ENCODE peak calls at places on chromosomes 16 and 17, in four cellular contexts. One of them, this sample, is unnamed.
A peak's percentile ranks its signal among the peaks of the same experiment; 100 is the strongest.

GRCh38 chr16:27777527-27777926 is 227.6 kb downstream of the KATNIP start:
- DNase-seq in RCC 7860: no peak
- DNase-seq in HCT116: no peak
- DNase-seq in body of pancreas: no peak
- DNase-seq in this sample: no peak

GRCh38 chr16:86462334-86463084 is 47.8 kb upstream of the FOXF1 start:
- DNase-seq in RCC 7860: no peak
- DNase-seq in HCT116: no peak
- DNase-seq in body of pancreas: no peak
- DNase-seq in this sample: no peak

GRCh38 chr17:63842540-63843386 is at the start of gene SMARCD2:
- DNase-seq in RCC 7860: peak; percentile 94
- DNase-seq in HCT116: peak; percentile 100
- DNase-seq in body of pancreas: peak; percentile 99
- DNase-seq in this sample: no peak

GRCh38 chr16:67518676-67519075 is 10.0 kb upstream of the RIPOR1 start:
- DNase-seq in RCC 7860: no peak
- DNase-seq in HCT116: no peak
- DNase-seq in body of pancreas: no peak
- DNase-seq in this sample: no peak

GRCh38 chr16:67201411-67202345 is 2.7 kb downstream of the ELMO3 start:
- DNase-seq in RCC 7860: no peak
- DNase-seq in HCT116: no peak
- DNase-seq in body of pancreas: no peak
- DNase-seq in this sample: no peak

GRCh38 chr16:50023626-50024025 is 1.4 kb upstream of the CNEP1R1 start:
- DNase-seq in RCC 7860: no peak
- DNase-seq in HCT116: no peak
- DNase-seq in body of pancreas: no peak
- DNase-seq in this sample: no peak

GRCh38 chr17:17445925-17446665 is 30.7 kb upstream of the MED9 start:
- DNase-seq in RCC 7860: peak; percentile 90
- DNase-seq in HCT116: peak; percentile 76
- DNase-seq in body of pancreas: peak; percentile 66
- DNase-seq in this sample: no peak

GRCh38 chr17:78039581-78039980 is 81.1 kb downstream of the TNRC6C start:
- DNase-seq in RCC 7860: no peak
- DNase-seq in HCT116: no peak
- DNase-seq in body of pancreas: no peak
- DNase-seq in this sample: no peak

GRCh38 chr17:35460354-35460851 is 11.8 kb upstream of the SLFN13 start:
- DNase-seq in RCC 7860: no peak
- DNase-seq in HCT116: peak; percentile 15
- DNase-seq in body of pancreas: peak; percentile 87
- DNase-seq in this sample: no peak

GRCh38 chr17:77317091-77317519 is 176.3 kb downstream of the SEC14L1 start:
- DNase-seq in RCC 7860: no peak
- DNase-seq in HCT116: no peak
- DNase-seq in body of pancreas: no peak
- DNase-seq in this sample: no peak

GRCh38 chr16:56869513-56870270 is 4.7 kb downstream of the SLC12A3 start:
- DNase-seq in RCC 7860: peak; percentile 38
- DNase-seq in HCT116: peak; percentile 34
- DNase-seq in body of pancreas: no peak
- DNase-seq in this sample: no peak